ENCODE peak calls at places on chromosome 19, in eight cellular contexts. B is hepatocyte, E is body of pancreas, Y is uterus, R is adrenal gland, D is ovary, Q is SJSA1, G is Peyer's patch. S is an unnamed sample. For H3K27me3, H3K36me3 and H3K9me3, the result is how much of the 10 kb centered on the place peaks cover.

GRCh38 chr19:17687857-17688784 is at the start of gene UNC13A:
- DNase-seq in E (peak), Y (no peak), Q (no peak), R (peak), G (no peak), D (peak), B (peak), S (peak)

GRCh38 chr19:50925734-50926133 is 14.5 kb upstream of the KLK4 start:
- DNase-seq in R (no peak), Q (no peak), Y (no peak), D (no peak), B (no peak), G (no peak), E (no peak), S (no peak)

GRCh38 chr19:3868770-3869456 is at the start of gene ZFR2:
- DNase-seq in B (peak), G (no peak), Y (no peak), Q (no peak), R (no peak), E (no peak), D (no peak), S (no peak)

GRCh38 chr19:11457115-11457514 is 21.7 kb downstream of the PRKCSH start:
- DNase-seq in D (no peak), Q (no peak), R (no peak), Y (no peak), G (no peak), B (peak), E (no peak), S (no peak)

GRCh38 chr19:18155095-18156087 is 2.4 kb downstream of the PIK3R2 start:
- DNase-seq in E (no peak), Q (no peak), Y (no peak), R (peak), G (peak), B (peak), D (no peak), S (no peak)

GRCh38 chr19:7373862-7374261 is 25.1 kb downstream of the ARHGEF18 start:
- DNase-seq in Q (no peak), E (no peak), G (peak), B (no peak), Y (no peak), D (no peak), R (no peak), S (no peak)

GRCh38 chr19:7923295-7924191 is 2.4 kb downstream of the CTXN1 start:
- DNase-seq in Q (no peak), E (no peak), G (no peak), D (no peak), Y (peak), B (no peak), R (no peak), S (no peak)

GRCh38 chr19:37007587-37008220 is 70.5 kb upstream of the ZNF420 start:
- DNase-seq in G (no peak), Y (no peak), Q (no peak), E (peak), B (no peak), R (peak), D (peak), S (peak)

GRCh38 chr19:3910105-3910504 is 22.8 kb upstream of the NMRK2 start:
- DNase-seq in E (no peak), Q (no peak), D (no peak), G (no peak), R (no peak), Y (no peak), B (no peak), S (no peak)

GRCh38 chr19:5588441-5588840 is 20.7 kb upstream of the TINCR start:
- DNase-seq in D (no peak), R (peak), Y (no peak), G (no peak), B (no peak), E (no peak), Q (no peak), S (no peak)

GRCh38 chr19:49010453-49010852 is 6.4 kb downstream of the LHB start:
- DNase-seq in G (no peak), D (no peak), Q (no peak), E (no peak), Y (no peak), B (no peak), R (no peak), S (no peak)

GRCh38 chr19:17240855-17241399 is 4.8 kb downstream of the NR2F6 start:
- DNase-seq in E (no peak), Y (no peak), D (no peak), R (no peak), G (no peak), Q (no peak), B (no peak), S (no peak)

GRCh38 chr19:34172661-34173144 is 399 bp downstream of the LSM14A start:
- DNase-seq in G (no peak), E (peak), B (peak), Q (peak), Y (peak), D (no peak), R (peak), S (no peak)

GRCh38 chr19:40689339-40690049 is 957 bp downstream of the NUMBL start:
- DNase-seq in B (no peak), Y (no peak), Q (peak), D (peak), E (no peak), G (no peak), R (no peak), S (no peak)

GRCh38 chr19:10191347-10191746 is 3.4 kb downstream of the DNMT1 start:
- DNase-seq in E (no peak), G (no peak), R (peak), D (no peak), B (no peak), Q (peak), Y (peak), S (no peak)

GRCh38 chr19:17348700-17349099 is 11.3 kb downstream of the GTPBP3 start:
- DNase-seq in Q (peak), G (no peak), D (peak), B (peak), R (peak), E (peak), Y (peak), S (peak)

GRCh38 chr19:33754361-33754760 is 42.3 kb upstream of the KCTD15 start:
- DNase-seq in D (no peak), G (no peak), Q (no peak), E (no peak), R (no peak), B (no peak), Y (no peak), S (no peak)

GRCh38 chr19:7294571-7295212 is 478 bp upstream of the INSR start:
- DNase-seq in Q (peak), B (peak), G (peak), Y (peak), E (peak), D (peak), R (peak), S (peak)

GRCh38 chr19:48637948-48638830 is 1.0 kb upstream of the DBP start:
- DNase-seq in G (peak), B (peak), Y (peak), D (peak), E (peak), R (peak), Q (peak), S (peak)

GRCh38 chr19:12983561-12984142 is 11.6 kb upstream of the NFIX start:
- DNase-seq in G (peak), Q (peak), R (peak), E (peak), Y (peak), D (peak), B (peak), S (peak)
- H3K27me3 ChIP-seq in G (under half), Q (under half), R (under half), E (under half), Y (under half), D (under half), B (under half), S (under half)

GRCh38 chr19:2132191-2132590 is 19.2 kb downstream of the AP3D1 start:
- DNase-seq in Q (no peak), G (no peak), B (no peak), D (no peak), E (no peak), Y (no peak), R (no peak), S (no peak)
- H3K36me3 ChIP-seq in Q (half or more), G (under half), B (under half), D (under half), E (under half), Y (under half), R (under half), S (under half)

DNA sequence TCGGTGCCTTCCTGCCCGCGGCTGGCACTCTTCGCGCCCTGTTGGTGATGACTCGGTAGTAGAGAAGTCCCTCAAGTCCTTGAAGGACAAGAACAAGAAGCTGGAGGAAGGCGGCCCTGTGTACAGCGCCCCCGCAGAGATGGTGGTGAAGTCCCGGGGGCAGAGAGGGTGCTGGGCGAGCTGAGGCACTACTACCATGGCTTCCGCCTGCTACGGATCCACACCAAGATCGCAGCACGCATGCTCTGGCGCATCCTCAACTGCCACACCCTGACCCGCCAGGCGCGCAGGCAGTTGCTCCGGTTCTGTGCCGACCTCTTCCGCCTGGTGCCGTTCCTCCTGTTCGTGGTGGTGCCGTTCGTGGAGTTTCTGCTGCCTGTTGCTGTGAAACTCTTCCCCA is 11.1 kb downstream of the ZSCAN1 start:
- DNase-seq in B (no peak), D (no peak), R (no peak), E (no peak), G (no peak), Q (no peak), Y (no peak), S (no peak)
- H3K9me3 ChIP-seq in B (under half), D (under half), R (under half), E (under half), G (under half), Q (under half), Y (under half), S (under half)

DNA sequence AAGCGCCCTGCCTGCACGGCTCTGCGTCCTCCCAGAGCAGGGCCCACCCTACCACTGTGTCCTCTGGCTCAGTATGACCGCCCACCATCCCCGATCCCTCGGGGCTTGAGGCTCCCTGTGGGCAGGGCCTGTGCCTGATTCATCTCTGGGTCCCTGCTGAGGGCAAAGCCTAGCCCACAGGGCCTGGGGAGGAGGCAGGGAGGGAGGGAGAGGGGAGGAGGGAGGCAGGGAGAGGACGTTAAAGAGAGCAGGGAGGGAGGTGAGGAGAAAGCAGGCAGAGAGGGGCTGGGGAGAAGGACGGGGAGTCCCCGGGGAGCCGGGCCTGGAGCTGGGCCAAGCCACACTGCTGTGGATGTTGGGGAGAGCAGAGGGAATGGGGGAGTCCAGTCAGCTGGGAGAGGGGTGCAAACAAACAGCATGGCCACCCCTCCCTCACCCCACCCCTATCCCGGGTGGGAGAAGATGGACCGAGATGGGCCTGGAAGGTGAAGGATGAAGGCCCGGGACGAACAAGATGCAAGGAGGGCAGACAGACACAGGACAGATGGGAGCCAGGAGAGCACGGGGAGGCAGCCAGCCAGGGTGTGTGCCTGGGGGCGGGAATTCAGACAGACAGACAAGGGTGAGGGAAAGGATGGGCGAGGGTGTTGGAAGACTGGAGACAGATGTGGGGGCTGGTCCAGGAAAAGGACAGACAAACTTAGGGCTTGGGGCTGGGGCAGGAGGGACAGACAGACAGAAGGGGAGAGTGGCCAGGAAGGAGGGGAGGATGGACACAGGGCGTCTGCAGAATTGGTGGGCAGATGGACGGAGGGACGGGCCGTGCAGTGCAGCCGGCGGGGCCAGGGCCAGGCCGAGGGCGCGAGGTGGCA is 4.2 kb upstream of the ERFL start:
- DNase-seq in E (no peak), G (no peak), B (no peak), Q (no peak), R (no peak), D (no peak), Y (no peak), S (no peak)
- H3K27me3 ChIP-seq in E (under half), G (under half), B (half or more), Q (half or more), R (half or more), D (under half), Y (under half), S (under half)

GRCh38 chr19:1584500-1585242 is 8.0 kb downstream of the MBD3 start:
- DNase-seq in R (no peak), Q (no peak), G (no peak), Y (no peak), B (no peak), D (no peak), E (no peak), S (no peak)

GRCh38 chr19:1580382-1580781 is 12.3 kb upstream of the MEX3D start:
- DNase-seq in G (no peak), Y (no peak), D (no peak), R (no peak), Q (no peak), E (no peak), B (no peak), S (no peak)

GRCh38 chr19:1579222-1579621 is 11.1 kb upstream of the MEX3D start:
- DNase-seq in E (no peak), Q (no peak), B (no peak), Y (no peak), G (no peak), R (no peak), D (no peak), S (no peak)

GRCh38 chr19:1580957-1581356 is 11.7 kb downstream of the MBD3 start:
- DNase-seq in E (no peak), R (no peak), G (no peak), Y (no peak), Q (no peak), D (no peak), B (no peak), S (no peak)

DNA sequence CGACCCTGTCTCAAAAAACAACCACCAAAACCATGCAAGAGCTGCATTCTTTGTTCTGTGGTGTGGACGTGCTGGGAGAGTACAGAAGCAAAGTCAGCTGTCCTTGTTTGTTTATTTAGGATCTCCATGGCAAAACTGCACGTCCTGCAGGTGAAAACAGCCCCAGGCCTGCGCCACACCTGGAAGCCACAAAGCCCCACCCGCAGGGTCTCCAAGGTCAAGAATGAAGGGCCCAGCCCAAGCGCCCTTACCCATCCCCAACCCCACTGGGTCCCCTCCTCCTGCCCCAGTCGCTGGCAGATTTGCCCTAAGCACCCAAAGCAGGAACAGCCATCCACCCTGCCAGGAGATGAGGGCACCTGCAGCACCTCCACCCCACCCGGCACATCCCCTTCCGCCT is 10.5 kb downstream of the MBD3 start:
- DNase-seq in E (no peak), D (no peak), B (no peak), R (no peak), G (no peak), Q (no peak), Y (no peak), S (no peak)
- H3K36me3 ChIP-seq in E (under half), D (under half), B (under half), R (under half), G (under half), Q (half or more), Y (under half), S (under half)

GRCh38 chr19:15644066-15644741 is 3.5 kb downstream of the CYP4F3 start:
- DNase-seq in B (no peak), Y (no peak), G (no peak), D (no peak), R (no peak), E (no peak), Q (no peak), S (no peak)
- H3K9me3 ChIP-seq in B (under half), Y (under half), G (under half), D (under half), R (under half), E (under half), Q (under half), S (under half)

GRCh38 chr19:58398545-58398944 is 3.1 kb downstream of the RNF225 start:
- DNase-seq in B (no peak), Y (no peak), D (no peak), Q (no peak), G (no peak), R (no peak), E (no peak), S (peak)

GRCh38 chr19:58399903-58400637 is 4.6 kb downstream of the RNF225 start:
- DNase-seq in E (no peak), D (no peak), Q (no peak), B (no peak), G (peak), Y (no peak), R (no peak), S (peak)

GRCh38 chr19:58396691-58397532 is 1.5 kb downstream of the RNF225 start:
- DNase-seq in E (no peak), R (no peak), B (no peak), D (no peak), Y (no peak), Q (no peak), G (no peak), S (peak)

GRCh38 chr19:58397533-58398037 is 2.1 kb downstream of the RNF225 start:
- DNase-seq in R (no peak), D (no peak), Q (no peak), G (no peak), E (no peak), Y (no peak), B (no peak), S (peak)

GRCh38 chr19:58398087-58398486 is 2.6 kb downstream of the RNF225 start:
- DNase-seq in R (no peak), E (no peak), Y (no peak), D (no peak), G (no peak), B (no peak), Q (no peak), S (peak)
- H3K27me3 ChIP-seq in R (under half), E (under half), Y (under half), D (under half), G (under half), B (under half), Q (under half), S (under half)

GRCh38 chr19:54151362-54152035 is 8.0 kb downstream of the LENG1 start:
- DNase-seq in D (no peak), B (no peak), R (no peak), Q (no peak), Y (no peak), E (no peak), G (no peak), S (no peak)

GRCh38 chr19:54152878-54153524 is 6.5 kb downstream of the LENG1 start:
- DNase-seq in Q (no peak), G (no peak), D (no peak), R (no peak), Y (no peak), B (no peak), E (no peak), S (no peak)

GRCh38 chr19:54153731-54154326 is 5.7 kb downstream of the LENG1 start:
- DNase-seq in B (no peak), D (no peak), R (no peak), Q (no peak), G (no peak), E (no peak), Y (no peak), S (no peak)

GRCh38 chr19:54154603-54155345 is 4.7 kb downstream of the LENG1 start:
- DNase-seq in E (no peak), B (no peak), G (no peak), R (no peak), Y (no peak), D (peak), Q (no peak), S (no peak)

DNA sequence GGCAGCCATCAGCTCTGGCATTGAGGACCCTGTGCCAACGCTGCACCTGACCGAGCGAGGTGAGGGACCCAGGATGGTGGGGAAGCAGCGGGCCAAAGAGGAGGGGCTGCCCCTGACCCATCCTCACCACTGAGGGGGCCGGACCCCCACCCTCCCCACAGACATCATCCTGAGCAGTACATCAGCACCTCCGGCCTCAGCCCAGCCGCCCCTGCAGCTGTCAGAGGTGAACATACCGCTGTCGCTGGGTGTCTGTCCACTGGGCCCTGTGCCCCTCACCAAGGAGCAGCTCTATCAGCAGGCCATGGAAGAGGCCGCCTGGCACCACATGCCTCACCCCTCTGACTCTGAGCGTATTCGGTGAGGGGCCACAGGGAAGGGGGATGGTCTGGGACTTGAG is 7.3 kb downstream of the LENG1 start:
- DNase-seq in G (no peak), R (no peak), Q (no peak), B (no peak), E (no peak), Y (no peak), D (no peak), S (no peak)
- H3K36me3 ChIP-seq in G (under half), R (under half), Q (half or more), B (under half), E (under half), Y (under half), D (under half), S (under half)

DNA sequence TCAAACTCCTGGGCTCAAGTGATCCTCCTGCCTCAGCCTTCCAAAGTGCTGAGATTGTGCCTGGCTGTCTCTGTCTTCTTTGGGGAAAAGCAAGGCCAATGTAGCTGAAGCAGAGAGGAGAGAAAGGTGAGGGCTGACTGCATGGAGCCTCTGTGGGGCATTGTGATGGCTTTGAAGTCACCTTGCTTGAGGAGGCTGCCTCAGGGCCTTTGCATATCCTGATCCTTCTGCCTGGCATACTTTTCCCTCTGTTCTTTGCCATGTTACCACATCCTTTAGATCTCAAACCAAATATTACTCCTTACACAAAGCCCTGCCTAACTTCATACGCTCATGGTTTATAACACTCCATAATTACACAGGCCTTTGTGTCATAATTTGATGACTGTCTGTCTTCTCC is 9.4 kb upstream of the PPP5C start:
- DNase-seq in D (no peak), B (no peak), Y (no peak), Q (no peak), G (no peak), R (no peak), E (no peak), S (no peak)
- H3K9me3 ChIP-seq in D (under half), B (under half), Y (under half), Q (under half), G (under half), R (under half), E (under half), S (under half)